ENCODE peak calls at places on chromosomes 2 and 18, in seven cellular contexts. Z is heart right ventricle, C is left lung, Y is adrenal gland, Q is breast epithelium, R is choroid plexus epithelial cell, X is brain microvascular endothelial cell. H is an unnamed sample.

GRCh38 chr18:2939317-2939716 is 73.6 kb downstream of the LPIN2 start:
- DNase-seq in Z (no peak), C (no peak), Y (no peak), Q (no peak), R (no peak), X (no peak), H (no peak)

GRCh38 chr2:121904656-121905055 is 149.2 kb downstream of the TSN start:
- DNase-seq in Z (no peak), C (no peak), Y (no peak), Q (no peak), R (no peak), X (no peak), H (no peak)

GRCh38 chr2:27369471-27370025 is 590 bp downstream of the EIF2B4 start:
- DNase-seq in Z (no peak), C (no peak), Y (peak), Q (no peak), R (peak), X (peak), H (peak)

GRCh38 chr18:25827961-25828561 is 262.4 kb downstream of the SS18 start:
- DNase-seq in Z (no peak), C (no peak), Y (no peak), Q (no peak), R (peak), X (peak), H (no peak)

GRCh38 chr2:236161082-236161462 is 7.1 kb downstream of the GBX2 start:
- DNase-seq in Z (no peak), C (no peak), Y (no peak), Q (no peak), R (no peak), X (no peak), H (no peak)

GRCh38 chr18:36187138-36187825 is at the start of gene MOCOS:
- DNase-seq in Z (peak), C (peak), Y (peak), Q (peak), R (peak), X (peak), H (peak)

GRCh38 chr2:18971628-18972027 is 382.3 kb upstream of the NT5C1B start:
- DNase-seq in Z (no peak), C (no peak), Y (no peak), Q (no peak), R (peak), X (no peak), H (no peak)

GRCh38 chr2:49687873-49688272 is 533.6 kb upstream of the FSHR start:
- DNase-seq in Z (no peak), C (no peak), Y (no peak), Q (no peak), R (peak), X (no peak), H (peak)

GRCh38 chr2:233410191-233410760 is 56.0 kb downstream of the DGKD start:
- DNase-seq in Z (no peak), C (no peak), Y (peak), Q (no peak), R (no peak), X (no peak), H (no peak)

GRCh38 chr2:109213646-109214417 is 84.8 kb downstream of the SH3RF3 start:
- DNase-seq in Z (no peak), C (no peak), Y (peak), Q (no peak), R (peak), X (peak), H (no peak)

GRCh38 chr2:188684795-188685194 is 289.4 kb upstream of the COL3A1 start:
- DNase-seq in Z (no peak), C (no peak), Y (no peak), Q (no peak), R (no peak), X (no peak), H (no peak)

GRCh38 chr18:68874361-68874760 is 76.5 kb downstream of the CCDC102B start:
- DNase-seq in Z (no peak), C (no peak), Y (no peak), Q (no peak), R (peak), X (peak), H (no peak)

GRCh38 chr18:76821875-76822509 is 365 bp upstream of the ZNF236 start:
- DNase-seq in Z (peak), C (peak), Y (peak), Q (peak), R (peak), X (no peak), H (peak)

GRCh38 chr2:16215892-16216554 is 275.7 kb downstream of the MYCN start:
- DNase-seq in Z (peak), C (no peak), Y (no peak), Q (no peak), R (no peak), X (no peak), H (peak)

GRCh38 chr2:96869281-96869823 is 528 bp downstream of the SEMA4C start:
- DNase-seq in Z (peak), C (peak), Y (peak), Q (peak), R (peak), X (peak), H (peak)

GRCh38 chr2:74525717-74526648 is at the start of gene DQX1:
- DNase-seq in Z (no peak), C (no peak), Y (no peak), Q (no peak), R (peak), X (no peak), H (peak)

GRCh38 chr2:198054299-198054698 is 249.9 kb downstream of the PLCL1 start:
- DNase-seq in Z (no peak), C (no peak), Y (peak), Q (no peak), R (peak), X (peak), H (peak)

GRCh38 chr18:47283476-47283875 is 32.0 kb upstream of the SKOR2 start:
- DNase-seq in Z (no peak), C (no peak), Y (no peak), Q (no peak), R (peak), X (peak), H (peak)

GRCh38 chr18:59139291-59139614 is 431 bp upstream of the SEC11C start:
- DNase-seq in Z (peak), C (peak), Y (peak), Q (peak), R (peak), X (peak), H (peak)

GRCh38 chr2:164934790-164935466 is 20.4 kb downstream of the SLC38A11 start:
- DNase-seq in Z (no peak), C (no peak), Y (no peak), Q (no peak), R (no peak), X (no peak), H (no peak)

GRCh38 chr2:9693138-9693520 is 62.3 kb upstream of the YWHAQ start:
- DNase-seq in Z (peak), C (no peak), Y (no peak), Q (no peak), R (peak), X (peak), H (no peak)

GRCh38 chr2:239035361-239035814 is 187.5 kb downstream of the TWIST2 start:
- DNase-seq in Z (peak), C (peak), Y (peak), Q (no peak), R (peak), X (no peak), H (peak)

GRCh38 chr2:61887684-61888303 is 662 bp downstream of the CCT4 start:
- DNase-seq in Z (no peak), C (no peak), Y (peak), Q (no peak), R (peak), X (peak), H (peak)

GRCh38 chr18:56789004-56789888 is 138.1 kb downstream of the WDR7 start:
- DNase-seq in Z (peak), C (no peak), Y (peak), Q (no peak), R (peak), X (peak), H (peak)

GRCh38 chr18:54776282-54776977 is 51.8 kb upstream of the RAB27B start:
- DNase-seq in Z (no peak), C (no peak), Y (no peak), Q (no peak), R (peak), X (peak), H (peak)

GRCh38 chr2:120456867-120457266 is 110.9 kb downstream of the INHBB start:
- DNase-seq in Z (no peak), C (no peak), Y (no peak), Q (no peak), R (no peak), X (no peak), H (no peak)

GRCh38 chr2:46336560-46336959 is 39.4 kb downstream of the EPAS1 start:
- DNase-seq in Z (no peak), C (no peak), Y (no peak), Q (no peak), R (peak), X (peak), H (no peak)

GRCh38 chr2:38599706-38600105 is 3.0 kb downstream of the HNRNPLL start:
- DNase-seq in Z (no peak), C (no peak), Y (no peak), Q (no peak), R (peak), X (no peak), H (no peak)

GRCh38 chr2:227509824-227510619 is 38.1 kb downstream of the AGFG1 start:
- DNase-seq in Z (no peak), C (no peak), Y (no peak), Q (no peak), R (peak), X (no peak), H (no peak)

GRCh38 chr2:38301969-38302702 is 74.9 kb downstream of the ATL2 start:
- DNase-seq in Z (no peak), C (no peak), Y (no peak), Q (no peak), R (no peak), X (no peak), H (no peak)

GRCh38 chr2:60641866-60642788 is 88.7 kb upstream of the BCL11A start:
- DNase-seq in Z (no peak), C (no peak), Y (peak), Q (no peak), R (peak), X (peak), H (peak)

GRCh38 chr2:184455616-184456015 is 142.7 kb upstream of the ZNF804A start:
- DNase-seq in Z (no peak), C (no peak), Y (no peak), Q (no peak), R (no peak), X (no peak), H (no peak)

GRCh38 chr2:37453024-37453423 is 108.6 kb downstream of the QPCT start:
- DNase-seq in Z (no peak), C (no peak), Y (no peak), Q (no peak), R (no peak), X (no peak), H (no peak)

GRCh38 chr18:73235491-73235890 is 367.7 kb upstream of the NETO1 start:
- DNase-seq in Z (no peak), C (no peak), Y (no peak), Q (no peak), R (peak), X (peak), H (no peak)

GRCh38 chr2:41720298-41720697 is 327.5 kb upstream of the PKDCC start:
- DNase-seq in Z (no peak), C (no peak), Y (no peak), Q (no peak), R (peak), X (no peak), H (no peak)
- H3K4me3 ChIP-seq in Z (no peak), C (no peak), Y (no peak), Q (no peak), R (no peak), X (no peak), H (no peak)

GRCh38 chr2:99201959-99202678 is 21.1 kb downstream of the MRPL30 start:
- DNase-seq in Z (no peak), C (no peak), Y (no peak), Q (no peak), R (no peak), X (no peak), H (no peak)

GRCh38 chr2:99200232-99200631 is 19.2 kb downstream of the MRPL30 start:
- DNase-seq in Z (no peak), C (no peak), Y (no peak), Q (no peak), R (no peak), X (no peak), H (no peak)

GRCh38 chr2:99198103-99198841 is 17.3 kb downstream of the MRPL30 start:
- DNase-seq in Z (no peak), C (no peak), Y (no peak), Q (no peak), R (no peak), X (no peak), H (no peak)
- TF ChIP-seq CTCF in Z (no peak), C (no peak), Y (no peak), Q (no peak), R (no peak), X (no peak), H (no peak)

GRCh38 chr2:128466377-128467175 is 147.9 kb upstream of the HS6ST1 start:
- DNase-seq in Z (peak), C (no peak), Y (peak), Q (no peak), R (no peak), X (no peak), H (no peak)
- H3K4me3 ChIP-seq in Z (no peak), C (no peak), Y (no peak), Q (no peak), R (no peak), X (no peak), H (no peak)

GRCh38 chr18:51168031-51168742 is 29.3 kb downstream of the MEX3C start:
- DNase-seq in Z (no peak), C (no peak), Y (no peak), Q (no peak), R (peak), X (no peak), H (peak)
- TF ChIP-seq CTCF in Z (no peak), C (no peak), Y (no peak), Q (no peak), R (no peak), X (no peak), H (peak)

GRCh38 chr2:160140471-160140870 is 59.6 kb downstream of the ITGB6 start:
- DNase-seq in Z (no peak), C (no peak), Y (no peak), Q (no peak), R (peak), X (peak), H (no peak)
- H3K4me3 ChIP-seq in Z (no peak), C (no peak), Y (no peak), Q (no peak), R (no peak), X (no peak), H (no peak)

GRCh38 chr18:29874519-29875098 is 1167.9 kb downstream of the DSC3 start:
- DNase-seq in Z (no peak), C (no peak), Y (no peak), Q (no peak), R (peak), X (no peak), H (peak)
- TF ChIP-seq CTCF in Z (peak), C (peak), Y (peak), Q (no peak), R (peak), X (peak), H (peak)

GRCh38 chr18:5630057-5630765 is 86.4 kb upstream of the EPB41L3 start:
- DNase-seq in Z (peak), C (peak), Y (peak), Q (peak), R (no peak), X (no peak), H (peak)
- H3K4me3 ChIP-seq in Z (peak), C (peak), Y (peak), Q (peak), R (peak), X (peak), H (peak)